ENCODE peak calls at places on chromosomes 3 and 15, in nine cellular contexts. S, V, C, X, H, P, O, M and Q are unnamed samples.

GRCh38 chr15:70271422-70272088 is 173.8 kb upstream of the TLE3 start:
- DNase-seq in S (no peak), V (no peak), C (peak), X (no peak), H (peak), P (no peak), O (no peak), M (no peak), Q (peak)

GRCh38 chr15:45476395-45476794 is 46.2 kb downstream of the SLC30A4 start:
- DNase-seq in S (no peak), V (no peak), C (peak), X (no peak), H (no peak), P (no peak), O (no peak), M (no peak), Q (no peak)

GRCh38 chr15:60591491-60592385 is 112.8 kb upstream of the ICE2 start:
- DNase-seq in S (peak), V (no peak), C (peak), X (peak), H (peak), P (no peak), O (peak), M (peak), Q (no peak)

GRCh38 chr3:101687142-101687931 is 819 bp upstream of the RPL24 start:
- DNase-seq in S (no peak), V (no peak), C (peak), X (no peak), H (no peak), P (no peak), O (no peak), M (no peak), Q (no peak)

GRCh38 chr3:190517696-190518095 is 3.8 kb downstream of the IL1RAP start:
- DNase-seq in S (no peak), V (no peak), C (peak), X (no peak), H (peak), P (no peak), O (no peak), M (no peak), Q (peak)

GRCh38 chr3:190036631-190037030 is 84.1 kb downstream of the P3H2 start:
- DNase-seq in S (no peak), V (no peak), C (peak), X (no peak), H (peak), P (no peak), O (no peak), M (no peak), Q (peak)

GRCh38 chr15:66580643-66581042 is 14.8 kb upstream of the LCTL start:
- DNase-seq in S (no peak), V (no peak), C (no peak), X (no peak), H (peak), P (no peak), O (no peak), M (no peak), Q (no peak)

GRCh38 chr15:57031605-57032004 is 113.2 kb downstream of the TCF12 start:
- DNase-seq in S (no peak), V (no peak), C (no peak), X (no peak), H (peak), P (no peak), O (no peak), M (no peak), Q (no peak)

GRCh38 chr15:66847565-66847991 is 145.5 kb downstream of the SMAD6 start:
- DNase-seq in S (no peak), V (no peak), C (no peak), X (no peak), H (no peak), P (no peak), O (no peak), M (no peak), Q (no peak)

GRCh38 chr3:191239439-191240035 is 40.5 kb downstream of the OSTN start:
- DNase-seq in S (no peak), V (no peak), C (peak), X (no peak), H (no peak), P (no peak), O (no peak), M (no peak), Q (no peak)

GRCh38 chr3:191141728-191142127 is 57.3 kb upstream of the OSTN start:
- DNase-seq in S (no peak), V (no peak), C (peak), X (no peak), H (peak), P (no peak), O (no peak), M (no peak), Q (peak)

GRCh38 chr3:49769926-49770325 is 16.4 kb downstream of the IP6K1 start:
- DNase-seq in S (no peak), V (no peak), C (no peak), X (no peak), H (no peak), P (no peak), O (no peak), M (no peak), Q (no peak)

GRCh38 chr3:144942093-144942492 is 970.5 kb downstream of the DIPK2A start:
- DNase-seq in S (no peak), V (no peak), C (peak), X (no peak), H (peak), P (no peak), O (no peak), M (no peak), Q (no peak)

GRCh38 chr15:34099914-34100313 is 1.7 kb downstream of the EMC7 start:
- DNase-seq in S (no peak), V (no peak), C (no peak), X (no peak), H (no peak), P (no peak), O (no peak), M (no peak), Q (no peak)

GRCh38 chr3:136916200-136916599 is 41.6 kb upstream of the IL20RB start:
- DNase-seq in S (no peak), V (no peak), C (peak), X (no peak), H (no peak), P (no peak), O (no peak), M (no peak), Q (no peak)